ENCODE peak calls at places on chromosomes 4 and X, in four cellular contexts. S is dorsolateral prefrontal cortex, K is fibroblast of mammary gland, Y is cardiac muscle cell. L is an unnamed sample.

GRCh38 chrX:154457491-154458115 is 478 bp upstream of the PLXNA3 start:
- DNase-seq in Y (no peak), K (no peak), S (peak), L (no peak)

GRCh38 chr4:8133897-8134542 is 24.6 kb downstream of the ABLIM2 start:
- DNase-seq in K (no peak), Y (no peak), S (no peak), L (no peak)

GRCh38 chrX:3811331-3812311 is 98.2 kb upstream of the PRKX start:
- DNase-seq in S (no peak), Y (peak), K (peak), L (no peak)

GRCh38 chr4:48090621-48091020 is 43.4 kb downstream of the TXK start:
- DNase-seq in S (no peak), K (no peak), Y (no peak), L (no peak)

GRCh38 chrX:2388669-2389068 is 112.1 kb downstream of the DHRSX start:
- DNase-seq in Y (no peak), S (no peak), K (no peak), L (no peak)

GRCh38 chrX:109862386-109862910 is 129.4 kb upstream of the ACSL4 start:
- DNase-seq in S (no peak), K (no peak), Y (no peak), L (no peak)

GRCh38 chr4:2256781-2257191 is 5.1 kb downstream of the MXD4 start:
- DNase-seq in S (peak), K (peak), Y (peak), L (no peak)

GRCh38 chr4:37685211-37685725 is 908 bp downstream of the RELL1 start:
- DNase-seq in S (no peak), Y (peak), K (peak), L (peak)

GRCh38 chr4:8534129-8534528 is 46.1 kb upstream of the GPR78 start:
- DNase-seq in K (peak), S (no peak), Y (peak), L (no peak)

GRCh38 chr4:72387959-72388358 is 181.1 kb downstream of the ADAMTS3 start:
- DNase-seq in S (no peak), Y (no peak), K (no peak), L (no peak)

GRCh38 chrX:44105228-44105913 is 132.2 kb upstream of the NDP start:
- DNase-seq in K (no peak), Y (no peak), S (no peak), L (no peak)

GRCh38 chrX:27633328-27633727 is 43.2 kb downstream of the DCAF8L2 start:
- DNase-seq in Y (no peak), S (no peak), K (no peak), L (no peak)

GRCh38 chrX:39480966-39481365 is 616.8 kb downstream of the BCOR start:
- DNase-seq in K (no peak), Y (no peak), S (no peak), L (no peak)

GRCh38 chrX:154840856-154841255 is 6.4 kb upstream of the SMIM9 start:
- DNase-seq in S (no peak), K (peak), Y (peak), L (peak)

GRCh38 chr4:83626245-83626843 is 90.4 kb downstream of the GPAT3 start:
- DNase-seq in Y (no peak), K (no peak), S (no peak), L (no peak)

GRCh38 chrX:275967-276587 is 5.1 kb upstream of the PLCXD1 start:
- DNase-seq in Y (peak), S (peak), K (peak), L (no peak)

GRCh38 chr4:48667148-48667547 is 112.9 kb downstream of the FRYL start:
- DNase-seq in S (no peak), Y (no peak), K (no peak), L (no peak)

GRCh38 chrX:97587171-97587570 is 703.5 kb downstream of the RPA4 start:
- DNase-seq in S (no peak), K (no peak), Y (no peak), L (no peak)

GRCh38 chr4:137631605-137632004 is 99.3 kb upstream of the PCDH18 start:
- DNase-seq in S (no peak), K (no peak), Y (no peak), L (no peak)

GRCh38 chr4:52837716-52838558 is 24.2 kb upstream of the RASL11B start:
- DNase-seq in Y (peak), K (peak), S (no peak), L (peak)

GRCh38 chr4:121140712-121141111 is 23.4 kb downstream of the TNIP3 start:
- DNase-seq in S (no peak), Y (peak), K (peak), L (peak)

GRCh38 chrX:136572030-136572429 is 40.0 kb downstream of the VGLL1 start:
- DNase-seq in Y (no peak), S (no peak), K (no peak), L (no peak)

GRCh38 chrX:85003655-85004244 is at the start of gene APOOL:
- DNase-seq in S (peak), Y (peak), K (peak), L (peak)

GRCh38 chr4:125169192-125169591 is 145.6 kb upstream of the FAT4 start:
- DNase-seq in S (no peak), K (no peak), Y (no peak), L (no peak)

GRCh38 chr4:604131-604530 is 21.2 kb upstream of the PDE6B start:
- DNase-seq in Y (no peak), K (no peak), S (no peak), L (no peak)

GRCh38 chr4:162010362-162010761 is 153.4 kb downstream of the FSTL5 start:
- DNase-seq in S (no peak), Y (peak), K (no peak), L (no peak)

GRCh38 chr4:41363384-41363981 is 106.8 kb downstream of the UCHL1 start:
- DNase-seq in K (peak), Y (peak), S (no peak), L (peak)

GRCh38 chr4:89879201-89879600 is 15.5 kb upstream of the MMRN1 start:
- DNase-seq in Y (no peak), S (no peak), K (no peak), L (no peak)
- H3K4me3 ChIP-seq in Y (no peak), S (no peak), K (no peak), L (no peak)

GRCh38 chr4:143286733-143287570 is 49.7 kb upstream of the GAB1 start:
- DNase-seq in K (peak), S (no peak), Y (peak), L (peak)

GRCh38 chr4:143291334-143291733 is 45.3 kb upstream of the GAB1 start:
- DNase-seq in Y (no peak), S (no peak), K (no peak), L (no peak)

GRCh38 chr4:143289370-143289769 is 47.3 kb upstream of the GAB1 start:
- DNase-seq in K (no peak), S (no peak), Y (no peak), L (no peak)

GRCh38 chr4:143286058-143286457 is 50.6 kb upstream of the GAB1 start:
- DNase-seq in K (peak), Y (no peak), S (no peak), L (no peak)

DNA sequence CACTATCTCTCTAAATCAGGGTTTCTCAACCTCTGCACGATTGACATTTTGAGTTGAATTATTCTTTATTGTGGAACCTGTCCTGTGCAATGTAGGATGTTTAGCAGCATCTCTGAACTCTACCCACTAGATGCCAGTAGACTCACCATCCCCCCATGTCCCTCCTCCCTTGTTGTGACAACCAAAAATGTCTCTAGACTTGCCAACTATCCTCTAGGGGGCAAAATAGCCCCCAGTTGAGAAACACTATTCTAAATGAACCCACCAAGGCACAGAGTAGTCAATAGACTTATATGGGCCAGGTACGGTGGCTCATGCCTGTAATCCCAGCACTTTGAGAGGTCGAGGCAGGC is 49.1 kb upstream of the GAB1 start:
- DNase-seq in K (no peak), S (no peak), Y (no peak), L (no peak)
- H3K4me3 ChIP-seq in K (no peak), S (no peak), Y (no peak), L (no peak)

DNA sequence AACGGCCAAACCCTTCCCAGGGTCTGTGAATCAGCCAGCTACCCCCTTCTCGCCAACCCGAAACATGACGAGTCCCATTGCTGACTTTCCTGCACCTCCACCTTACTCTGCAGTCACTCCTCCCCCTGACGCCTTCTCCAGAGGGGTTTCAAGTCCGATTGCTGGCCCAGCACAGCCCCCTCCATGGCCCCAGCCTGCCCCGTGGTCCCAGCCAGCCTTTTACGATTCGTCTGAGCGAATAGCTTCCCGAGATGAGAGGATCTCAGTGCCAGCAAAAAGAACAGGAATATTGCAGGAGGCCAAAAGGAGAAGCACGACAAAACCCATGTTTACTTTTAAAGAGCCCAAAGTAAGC is 105.1 kb upstream of the MYOZ2 start:
- DNase-seq in S (no peak), K (no peak), Y (no peak), L (no peak)
- H3K4me3 ChIP-seq in S (no peak), K (no peak), Y (no peak), L (no peak)

GRCh38 chrX:9467751-9468150 is 2.9 kb downstream of the TBL1X start:
- DNase-seq in K (no peak), S (no peak), Y (no peak), L (no peak)
- H3K4me3 ChIP-seq in K (no peak), S (no peak), Y (no peak), L (no peak)

DNA sequence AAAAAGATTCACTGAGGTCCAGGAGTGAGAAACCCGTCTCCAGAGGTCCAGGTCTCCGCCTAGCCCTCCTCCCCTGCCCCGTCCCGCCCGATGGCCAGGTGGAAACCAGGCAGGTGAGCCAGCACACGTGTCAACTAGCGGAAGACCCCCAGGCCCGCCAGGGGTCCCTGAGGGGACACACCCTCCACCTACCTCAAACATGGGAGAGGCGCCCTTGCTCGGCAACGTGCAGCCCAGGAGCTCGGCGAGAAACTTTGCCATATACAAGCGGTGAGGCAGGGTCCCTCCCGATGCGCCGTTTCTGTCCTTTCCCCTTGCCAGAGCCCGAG is 330.0 kb downstream of the HNRNPD start:
- DNase-seq in K (no peak), Y (no peak), S (peak), L (no peak)
- H3K4me3 ChIP-seq in K (no peak), Y (peak), S (peak), L (no peak)

GRCh38 chrX:20680998-20681397 is 414.3 kb upstream of the RPS6KA3 start:
- DNase-seq in S (no peak), Y (peak), K (peak), L (no peak)
- H3K4me3 ChIP-seq in S (no peak), Y (no peak), K (no peak), L (no peak)

GRCh38 chr4:173246719-173247118 is 78.1 kb downstream of the GALNT7 start:
- DNase-seq in K (no peak), Y (no peak), S (no peak), L (no peak)
- H3K4me3 ChIP-seq in K (no peak), Y (no peak), S (no peak), L (no peak)

L was measured in AG09309.